ENCODE peak calls at places on chromosomes 4 and X, in eight cellular contexts. O is tibial artery, V is testis, J is heart left ventricle, Q is upper lobe of left lung, P is brain microvascular endothelial cell, B is tibial nerve, F is breast epithelium. G is an unnamed sample.

GRCh38 chr4:48947731-48948130 is 38.3 kb upstream of the CWH43 start:
- DNase-seq in O (no peak), V (no peak), J (no peak), Q (no peak), P (no peak), B (no peak), F (no peak), G (no peak)

GRCh38 chr4:54517793-54518444 is 139.8 kb upstream of the KIT start:
- DNase-seq in O (no peak), V (no peak), J (no peak), Q (no peak), P (no peak), B (no peak), F (no peak), G (no peak)

GRCh38 chrX:64265265-64265664 is 34.9 kb upstream of the ASB12 start:
- DNase-seq in O (no peak), V (no peak), J (no peak), Q (no peak), P (no peak), B (no peak), F (no peak), G (no peak)

GRCh38 chrX:103877571-103877970 is 45.5 kb upstream of the RAB9B start:
- DNase-seq in O (no peak), V (no peak), J (no peak), Q (no peak), P (no peak), B (no peak), F (no peak), G (no peak)

GRCh38 chr4:157141976-157142375 is 66.0 kb downstream of the GLRB start:
- DNase-seq in O (no peak), V (no peak), J (no peak), Q (no peak), P (no peak), B (no peak), F (no peak), G (no peak)

GRCh38 chr4:184268574-184269160 is 51.0 kb upstream of the ENPP6 start:
- DNase-seq in O (no peak), V (no peak), J (no peak), Q (no peak), P (no peak), B (no peak), F (no peak), G (no peak)

GRCh38 chr4:54837576-54838140 is 179.9 kb downstream of the KIT start:
- DNase-seq in O (no peak), V (no peak), J (no peak), Q (no peak), P (no peak), B (no peak), F (no peak), G (no peak)

GRCh38 chr4:165493359-165493758 is 114.6 kb downstream of the CPE start:
- DNase-seq in O (peak), V (peak), J (peak), Q (no peak), P (peak), B (peak), F (peak), G (peak)

GRCh38 chr4:103118171-103118570 is 18.5 kb upstream of the BDH2 start:
- DNase-seq in O (no peak), V (no peak), J (no peak), Q (no peak), P (no peak), B (no peak), F (no peak), G (no peak)

GRCh38 chrX:112800901-112801775 is 39.5 kb downstream of the AMOT start:
- DNase-seq in O (no peak), V (no peak), J (no peak), Q (no peak), P (no peak), B (no peak), F (no peak), G (no peak)

GRCh38 chrX:7100022-7100421 is 47.5 kb upstream of the STS start:
- DNase-seq in O (no peak), V (no peak), J (no peak), Q (no peak), P (no peak), B (no peak), F (no peak), G (no peak)

GRCh38 chrX:72309297-72310071 is 3.8 kb upstream of the CITED1 start:
- DNase-seq in O (no peak), V (no peak), J (no peak), Q (no peak), P (no peak), B (no peak), F (no peak), G (no peak)

GRCh38 chr4:107037188-107037587 is 1.1 kb upstream of the DKK2 start:
- DNase-seq in O (peak), V (peak), J (no peak), Q (peak), P (peak), B (peak), F (no peak), G (no peak)

GRCh38 chr4:100431416-100431815 is 86.4 kb downstream of the EMCN start:
- DNase-seq in O (no peak), V (no peak), J (no peak), Q (no peak), P (no peak), B (no peak), F (no peak), G (no peak)

GRCh38 chr4:175440776-175441175 is 371.3 kb downstream of the GPM6A start:
- DNase-seq in O (no peak), V (no peak), J (no peak), Q (no peak), P (no peak), B (no peak), F (no peak), G (no peak)

GRCh38 chrX:97563531-97564133 is 679.9 kb downstream of the RPA4 start:
- DNase-seq in O (peak), V (peak), J (peak), Q (no peak), P (peak), B (peak), F (no peak), G (no peak)

GRCh38 chrX:114619874-114620273 is 36.0 kb downstream of the HTR2C start:
- DNase-seq in O (no peak), V (no peak), J (no peak), Q (no peak), P (no peak), B (peak), F (no peak), G (no peak)

GRCh38 chr4:73661646-73662119 is 41.4 kb upstream of the RASSF6 start:
- DNase-seq in O (no peak), V (no peak), J (no peak), Q (no peak), P (peak), B (no peak), F (no peak), G (no peak)

GRCh38 chr4:100907465-100908454 is 389.9 kb upstream of the EMCN start:
- DNase-seq in O (no peak), V (no peak), J (no peak), Q (no peak), P (no peak), B (no peak), F (no peak), G (no peak)

GRCh38 chr4:18756661-18757060 is 735.1 kb upstream of the LCORL start:
- DNase-seq in O (no peak), V (no peak), J (no peak), Q (no peak), P (no peak), B (no peak), F (no peak), G (no peak)

GRCh38 chr4:138555107-138555506 is 313.0 kb upstream of the SLC7A11 start:
- DNase-seq in O (no peak), V (no peak), J (no peak), Q (no peak), P (no peak), B (no peak), F (no peak), G (no peak)

GRCh38 chr4:95742179-95742578 is 97.7 kb upstream of the PDHA2 start:
- DNase-seq in O (no peak), V (no peak), J (no peak), Q (no peak), P (no peak), B (no peak), F (no peak), G (no peak)

GRCh38 chr4:159748834-159749444 is 646.1 kb downstream of the RAPGEF2 start:
- DNase-seq in O (no peak), V (no peak), J (no peak), Q (no peak), P (no peak), B (no peak), F (no peak), G (no peak)

GRCh38 chr4:153393397-153393796 is 48.9 kb downstream of the MND1 start:
- DNase-seq in O (peak), V (no peak), J (no peak), Q (no peak), P (peak), B (no peak), F (no peak), G (peak)

GRCh38 chr4:7352486-7352885 is 82.2 kb downstream of the PSAPL1 start:
- DNase-seq in O (no peak), V (no peak), J (no peak), Q (no peak), P (no peak), B (no peak), F (no peak), G (no peak)

GRCh38 chr4:77801260-77801608 is 17.9 kb downstream of the CNOT6L start:
- DNase-seq in O (no peak), V (no peak), J (no peak), Q (no peak), P (no peak), B (no peak), F (no peak), G (no peak)

GRCh38 chrX:50579955-50580354 is 109.3 kb upstream of the DGKK start:
- DNase-seq in O (peak), V (peak), J (peak), Q (no peak), P (peak), B (peak), F (no peak), G (peak)

GRCh38 chr4:184143770-184144564 is 73.7 kb downstream of the ENPP6 start:
- DNase-seq in O (no peak), V (no peak), J (no peak), Q (peak), P (no peak), B (no peak), F (no peak), G (no peak)

GRCh38 chrX:110004210-110004609 is 1.3 kb downstream of the TMEM164 start:
- DNase-seq in O (no peak), V (no peak), J (peak), Q (peak), P (no peak), B (no peak), F (no peak), G (no peak)

GRCh38 chrX:102684772-102685520 is 27.3 kb upstream of the GPRASP2 start:
- DNase-seq in O (no peak), V (no peak), J (no peak), Q (no peak), P (no peak), B (no peak), F (no peak), G (no peak)

GRCh38 chr4:112145820-112146813 is 863 bp downstream of the FAM241A start:
- DNase-seq in O (peak), V (peak), J (peak), Q (no peak), P (peak), B (peak), F (peak), G (no peak)

GRCh38 chr4:24730256-24731001 is 64.9 kb upstream of the SOD3 start:
- DNase-seq in O (peak), V (no peak), J (peak), Q (peak), P (no peak), B (peak), F (no peak), G (peak)

GRCh38 chr4:61445374-61446063 is 245.4 kb downstream of the ADGRL3 start:
- DNase-seq in O (no peak), V (no peak), J (no peak), Q (no peak), P (no peak), B (no peak), F (no peak), G (no peak)

GRCh38 chr4:110793890-110794588 is 171.2 kb upstream of the PITX2 start:
- DNase-seq in O (no peak), V (no peak), J (no peak), Q (no peak), P (no peak), B (no peak), F (no peak), G (no peak)

GRCh38 chrX:44667771-44668170 is 125.1 kb upstream of the FUNDC1 start:
- DNase-seq in O (no peak), V (no peak), J (no peak), Q (no peak), P (no peak), B (no peak), F (no peak), G (peak)

GRCh38 chrX:40144576-40144975 is 46.8 kb upstream of the BCOR start:
- DNase-seq in O (no peak), V (no peak), J (no peak), Q (no peak), P (no peak), B (no peak), F (no peak), G (no peak)

GRCh38 chr4:147787204-147787603 is 55.3 kb downstream of the ARHGAP10 start:
- DNase-seq in O (peak), V (no peak), J (peak), Q (no peak), P (peak), B (no peak), F (no peak), G (peak)

GRCh38 chrX:10859353-10859752 is 239.0 kb upstream of the MID1 start:
- DNase-seq in O (no peak), V (no peak), J (no peak), Q (no peak), P (no peak), B (no peak), F (no peak), G (no peak)

GRCh38 chr4:40187386-40187913 is 9.4 kb upstream of the RHOH start:
- DNase-seq in O (no peak), V (no peak), J (no peak), Q (no peak), P (no peak), B (no peak), F (no peak), G (no peak)
- H3K4me3 ChIP-seq in O (no peak), V (no peak), J (no peak), Q (no peak), P (no peak), B (no peak), F (no peak), G (no peak)

DNA sequence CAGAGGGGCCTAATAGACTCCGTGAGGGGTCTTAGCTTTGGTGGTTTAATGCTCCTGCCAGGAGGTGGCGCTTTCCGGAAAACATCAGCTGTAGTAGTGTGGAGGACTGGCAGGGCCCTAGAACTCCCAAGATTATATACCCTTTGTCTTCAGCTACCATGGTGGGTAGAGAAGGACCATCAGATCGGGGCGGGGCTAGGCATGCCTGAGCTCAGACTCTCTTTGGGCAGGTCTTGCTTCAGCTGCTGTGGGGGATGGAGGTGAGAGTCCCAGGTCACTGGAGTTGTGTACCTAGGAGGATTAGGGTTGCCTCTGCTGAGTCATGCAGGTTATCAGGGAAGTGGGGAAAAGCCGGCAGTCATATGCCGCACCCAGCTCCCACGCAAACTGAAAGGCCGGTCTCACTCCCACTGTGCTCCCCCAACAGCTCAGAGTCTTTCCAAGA is 63.0 kb upstream of the AGA start:
- DNase-seq in O (no peak), V (no peak), J (no peak), Q (no peak), P (no peak), B (no peak), F (no peak), G (no peak)
- TF ChIP-seq CTCF in O (no peak), V (no peak), J (no peak), Q (no peak), P (peak), B (no peak), F (no peak), G (peak)

DNA sequence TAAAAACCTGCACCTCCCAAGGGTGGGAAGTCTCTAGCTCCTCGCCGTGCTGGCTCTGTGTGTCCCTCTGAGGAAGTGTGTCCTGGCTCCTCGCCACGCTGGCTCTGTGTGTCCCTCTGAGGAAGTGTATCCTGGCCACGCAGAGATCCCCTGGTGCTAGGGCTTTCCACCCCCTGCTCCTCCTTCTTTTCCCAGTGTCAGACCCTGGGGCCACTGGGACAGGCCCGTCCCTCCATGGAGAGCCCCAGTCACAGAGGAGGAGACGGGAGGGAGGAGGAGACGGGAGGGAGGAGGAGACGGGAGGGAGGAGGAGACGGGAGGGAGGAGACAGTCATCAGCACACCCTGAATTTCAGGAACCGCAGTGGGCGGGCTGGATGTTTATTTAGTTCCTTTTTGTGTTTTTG is 53.8 kb upstream of the HGFAC start:
- DNase-seq in O (peak), V (peak), J (peak), Q (peak), P (peak), B (peak), F (peak), G (no peak)
- H3K4me3 ChIP-seq in O (peak), V (no peak), J (peak), Q (peak), P (peak), B (peak), F (peak), G (no peak)

GRCh38 chr4:119728692-119729593 is 100.3 kb upstream of the PDE5A start:
- DNase-seq in O (no peak), V (no peak), J (no peak), Q (no peak), P (no peak), B (no peak), F (no peak), G (no peak)
- TF ChIP-seq CTCF in O (no peak), V (no peak), J (no peak), Q (no peak), P (no peak), B (no peak), F (no peak), G (no peak)

GRCh38 chr4:113411496-113411938 is 350.0 kb downstream of the CAMK2D start:
- DNase-seq in O (peak), V (no peak), J (no peak), Q (no peak), P (peak), B (peak), F (no peak), G (peak)
- H3K4me3 ChIP-seq in O (no peak), V (no peak), J (no peak), Q (no peak), P (no peak), B (no peak), F (no peak), G (no peak)

GRCh38 chrX:37846934-37847732 is at the start of gene DYNLT3:
- DNase-seq in O (peak), V (peak), J (peak), Q (peak), P (peak), B (peak), F (peak), G (peak)
- TF ChIP-seq CTCF in O (no peak), V (no peak), J (no peak), Q (no peak), P (peak), B (peak), F (no peak), G (no peak)

DNA sequence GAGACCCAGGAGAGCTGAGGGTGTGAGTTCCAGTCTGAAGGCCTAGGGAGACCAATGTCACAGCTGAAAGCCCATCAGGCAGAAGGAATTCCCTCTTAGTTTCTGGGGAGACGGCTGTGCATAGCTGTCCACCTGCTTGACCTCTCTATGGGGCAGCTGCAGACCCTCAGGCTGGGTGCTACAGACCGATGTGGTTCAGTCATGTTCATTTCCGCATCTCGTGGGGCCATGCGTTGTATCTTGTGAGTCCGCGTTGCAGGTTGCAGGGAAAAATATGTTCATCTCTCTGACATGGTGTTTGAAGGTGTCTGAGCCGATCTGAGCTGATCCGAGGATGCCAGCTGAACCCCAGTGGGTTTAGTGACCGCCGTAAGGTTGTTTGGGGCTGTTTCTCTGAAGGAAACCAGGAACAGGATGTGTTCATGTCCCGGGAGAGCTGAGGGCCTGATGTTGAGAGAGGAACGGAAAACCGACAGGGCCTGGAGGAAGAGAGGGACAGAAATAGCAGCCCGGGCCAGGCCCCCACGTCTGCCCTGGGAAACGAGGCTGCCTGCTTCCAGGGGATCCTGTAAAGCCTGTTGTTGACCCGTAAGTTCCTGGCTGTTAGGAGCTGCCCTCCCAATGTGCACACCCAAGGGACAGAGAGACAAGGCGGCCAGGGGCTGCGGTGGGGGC is 9.8 kb upstream of the P2RY8 start:
- DNase-seq in O (no peak), V (no peak), J (no peak), Q (no peak), P (no peak), B (no peak), F (no peak), G (no peak)
- H3K4me3 ChIP-seq in O (no peak), V (no peak), J (no peak), Q (no peak), P (no peak), B (no peak), F (no peak), G (no peak)

GRCh38 chrX:122087353-122087752 is 1039.9 kb downstream of the GLUD2 start:
- DNase-seq in O (no peak), V (peak), J (no peak), Q (no peak), P (no peak), B (peak), F (no peak), G (no peak)
- TF ChIP-seq CTCF in O (no peak), V (no peak), J (no peak), Q (no peak), P (no peak), B (no peak), F (no peak), G (no peak)

GRCh38 chr4:139629761-139630160 is 35.9 kb upstream of the MGST2 start:
- DNase-seq in O (no peak), V (no peak), J (no peak), Q (no peak), P (no peak), B (no peak), F (no peak), G (no peak)

GRCh38 chr4:139633661-139634060 is 32.0 kb upstream of the MGST2 start:
- DNase-seq in O (no peak), V (peak), J (peak), Q (no peak), P (peak), B (peak), F (no peak), G (no peak)

GRCh38 chr4:139635966-139636365 is 29.7 kb upstream of the MGST2 start:
- DNase-seq in O (no peak), V (no peak), J (no peak), Q (no peak), P (no peak), B (no peak), F (no peak), G (no peak)

GRCh38 chr4:139630991-139631390 is 34.6 kb upstream of the MGST2 start:
- DNase-seq in O (no peak), V (no peak), J (no peak), Q (no peak), P (no peak), B (no peak), F (no peak), G (no peak)

GRCh38 chr4:139633195-139633594 is 32.4 kb upstream of the MGST2 start:
- DNase-seq in O (no peak), V (no peak), J (peak), Q (no peak), P (no peak), B (no peak), F (no peak), G (no peak)
- H3K4me3 ChIP-seq in O (peak), V (no peak), J (peak), Q (peak), P (peak), B (no peak), F (peak), G (no peak)

G was measured in retinal pigment epithelial cell.